ENCODE peak calls at places on chromosomes 3 and 15, in nine cellular contexts. V, W, A, Z, P, D, G, E and K are unnamed samples.

GRCh38 chr3:61452536-61452991 is 108.8 kb upstream of the PTPRG start:
- DNase-seq in W (no peak), E (peak), G (peak), A (no peak), P (no peak), V (no peak), Z (no peak), D (no peak), K (no peak)

GRCh38 chr3:107221856-107222255 is 155.4 kb upstream of the CCDC54 start:
- DNase-seq in P (no peak), E (no peak), G (peak), W (no peak), A (no peak), D (no peak), Z (no peak), V (no peak), K (no peak)

GRCh38 chr15:100802421-100803157 is 77.0 kb upstream of the ALDH1A3 start:
- DNase-seq in A (no peak), Z (no peak), W (no peak), D (no peak), E (no peak), V (no peak), P (no peak), G (no peak), K (no peak)

GRCh38 chr15:69658401-69658945 is 205.9 kb downstream of the RPLP1 start:
- DNase-seq in A (no peak), V (no peak), D (no peak), E (no peak), Z (peak), G (no peak), P (no peak), W (no peak), K (no peak)

GRCh38 chr3:78139166-78139565 is 1099.3 kb downstream of the ROBO2 start:
- DNase-seq in W (no peak), Z (no peak), P (no peak), E (peak), V (no peak), G (peak), A (no peak), D (no peak), K (no peak)

GRCh38 chr15:42490246-42490742 is 647 bp downstream of the ZNF106 start:
- DNase-seq in V (peak), G (peak), Z (no peak), E (no peak), D (no peak), P (peak), W (no peak), A (no peak), K (no peak)

GRCh38 chr3:175477651-175478224 is 618.6 kb downstream of the NAALADL2 start:
- DNase-seq in P (no peak), Z (no peak), V (peak), G (no peak), E (no peak), D (no peak), A (no peak), W (no peak), K (no peak)

GRCh38 chr3:136893848-136894443 is 31.9 kb downstream of the NCK1 start:
- DNase-seq in W (no peak), E (no peak), Z (no peak), P (no peak), A (no peak), G (peak), V (no peak), D (no peak), K (no peak)

GRCh38 chr3:162641317-162641716 is 1144.7 kb downstream of the OTOL1 start:
- DNase-seq in P (no peak), A (no peak), W (no peak), V (no peak), E (no peak), G (no peak), D (no peak), Z (no peak), K (no peak)

GRCh38 chr3:13879102-13879945 is 547 bp downstream of the WNT7A start:
- DNase-seq in D (no peak), W (no peak), P (peak), V (no peak), G (peak), A (peak), Z (peak), E (no peak), K (peak)

GRCh38 chr3:157865449-157865862 is 240.8 kb downstream of the SHOX2 start:
- DNase-seq in G (no peak), A (peak), P (no peak), Z (no peak), V (no peak), W (no peak), D (no peak), E (no peak), K (peak)

GRCh38 chr3:108110965-108111364 is 20.1 kb upstream of the CD47 start:
- DNase-seq in P (no peak), A (no peak), V (no peak), D (no peak), G (no peak), E (no peak), W (no peak), Z (no peak), K (no peak)

GRCh38 chr15:90201150-90201943 is at the start of gene SEMA4B:
- DNase-seq in V (peak), D (peak), G (peak), A (peak), Z (peak), P (peak), W (peak), E (peak), K (peak)

GRCh38 chr3:121998588-121999473 is 23.2 kb downstream of the ILDR1 start:
- DNase-seq in W (no peak), Z (no peak), D (peak), V (peak), E (no peak), P (no peak), G (no peak), A (no peak), K (peak)

GRCh38 chr3:118974356-118975097 is 60.1 kb downstream of the IGSF11 start:
- DNase-seq in P (no peak), W (no peak), A (no peak), D (no peak), Z (no peak), E (no peak), G (no peak), V (no peak), K (no peak)

GRCh38 chr15:62606376-62607164 is 436.0 kb upstream of the TPM1 start:
- DNase-seq in E (peak), W (no peak), G (peak), P (no peak), V (peak), A (no peak), Z (no peak), D (no peak), K (no peak)

GRCh38 chr15:74127954-74128784 is 2.2 kb upstream of the ISLR2 start:
- DNase-seq in Z (no peak), D (no peak), P (no peak), A (peak), W (peak), G (no peak), V (no peak), E (no peak), K (peak)

GRCh38 chr3:5294360-5294759 is 106.9 kb downstream of the EDEM1 start:
- DNase-seq in A (no peak), W (no peak), E (peak), P (no peak), V (no peak), Z (no peak), G (peak), D (no peak), K (no peak)

GRCh38 chr3:35651888-35652287 is 12.6 kb downstream of the ARPP21 start:
- DNase-seq in Z (no peak), D (no peak), V (no peak), G (peak), W (no peak), E (peak), A (no peak), P (no peak), K (no peak)

GRCh38 chr3:27728195-27729087 is 6.3 kb upstream of the EOMES start:
- DNase-seq in V (no peak), W (no peak), D (no peak), E (no peak), G (peak), Z (no peak), A (peak), P (no peak), K (peak)

GRCh38 chr3:164233951-164234350 is 844.3 kb downstream of the SI start:
- DNase-seq in W (no peak), G (no peak), P (no peak), A (no peak), E (no peak), V (no peak), Z (no peak), D (no peak), K (no peak)

GRCh38 chr3:17329932-17330331 is 412.5 kb downstream of the TBC1D5 start:
- DNase-seq in P (no peak), D (no peak), E (no peak), Z (no peak), V (no peak), W (no peak), G (no peak), A (no peak), K (no peak)

GRCh38 chr3:147113293-147114045 is 292.9 kb downstream of the ZIC4 start:
- DNase-seq in G (peak), W (no peak), E (peak), A (no peak), P (no peak), V (no peak), D (no peak), Z (no peak), K (no peak)